ENCODE peak calls at places on chromosomes 16 and 17, in seven cellular contexts. O, H, E, W, P, N and A are unnamed samples.
A peak's percentile ranks its signal among the peaks of the same experiment; 100 is the strongest.

GRCh38 chr16:17380613-17381012 is 90.1 kb downstream of the XYLT1 start:
- DNase-seq in E (peak; percentile 38), N (no peak), P (no peak), W (no peak), H (no peak), O (no peak), A (no peak)

GRCh38 chr17:28755486-28755885 is 11.7 kb downstream of the TRAF4 start:
- DNase-seq in P (no peak), N (no peak), O (no peak), H (no peak), W (no peak), E (peak; percentile 43), A (no peak)

GRCh38 chr17:49450735-49451134 is 36.1 kb upstream of the PHB1 start:
- DNase-seq in O (no peak), P (no peak), N (no peak), H (no peak), E (peak; percentile 35), W (no peak), A (no peak)

GRCh38 chr16:81748476-81749198 is 30.5 kb upstream of the PLCG2 start:
- DNase-seq in H (no peak), N (no peak), E (no peak), P (no peak), W (no peak), O (no peak), A (no peak)

GRCh38 chr17:57256708-57257112 is 387 bp downstream of the MSI2 start:
- DNase-seq in W (no peak), H (peak; percentile 75), N (peak; percentile 24), E (peak; percentile 19), O (no peak), P (no peak), A (no peak)

GRCh38 chr16:84527486-84528269 is 23.2 kb upstream of the MEAK7 start:
- DNase-seq in W (no peak), E (no peak), P (no peak), N (no peak), O (no peak), H (no peak), A (no peak)

GRCh38 chr17:42133461-42134041 is 10.9 kb downstream of the HSPB9 start:
- DNase-seq in O (no peak), N (no peak), E (no peak), H (no peak), P (peak; percentile 80), W (peak; percentile 67), A (no peak)

GRCh38 chr17:51028176-51028863 is 92.3 kb downstream of the SPAG9 start:
- DNase-seq in P (no peak), N (no peak), W (no peak), H (no peak), O (no peak), E (no peak), A (no peak)

GRCh38 chr16:15533386-15533785 is 99.0 kb downstream of the BMERB1 start:
- DNase-seq in H (no peak), O (no peak), P (no peak), E (no peak), N (no peak), W (no peak), A (no peak)

GRCh38 chr16:83933885-83934683 is 19.0 kb upstream of the OSGIN1 start:
- DNase-seq in H (no peak), P (no peak), O (no peak), W (no peak), N (no peak), E (peak; percentile 39), A (no peak)

GRCh38 chr17:39701012-39701783 is 1.3 kb downstream of the ERBB2 start:
- DNase-seq in P (no peak), W (no peak), E (no peak), N (no peak), O (no peak), H (no peak), A (no peak)

GRCh38 chr16:7405166-7405565 is 72.5 kb downstream of the RBFOX1 start:
- DNase-seq in H (no peak), O (no peak), E (no peak), N (no peak), P (no peak), W (no peak), A (no peak)

GRCh38 chr17:62648247-62648953 is 20.9 kb downstream of the MRC2 start:
- DNase-seq in N (no peak), O (no peak), P (no peak), H (peak; percentile 52), E (no peak), W (peak; percentile 75), A (no peak)

GRCh38 chr17:13024033-13024432 is 6.2 kb upstream of the ELAC2 start:
- DNase-seq in O (no peak), H (no peak), N (no peak), W (peak; percentile 49), P (no peak), E (no peak), A (no peak)

GRCh38 chr17:44557653-44558285 is 485 bp downstream of the FZD2 start:
- DNase-seq in N (no peak), W (peak; percentile 19), P (peak; percentile 65), H (peak; percentile 69), O (no peak), E (peak; percentile 69), A (no peak)

GRCh38 chr16:27686926-27687325 is 137.0 kb downstream of the KATNIP start:
- DNase-seq in H (no peak), E (no peak), P (no peak), O (no peak), W (no peak), N (no peak), A (no peak)

GRCh38 chr16:88334517-88335149 is 48.1 kb upstream of the ZNF469 start:
- DNase-seq in P (no peak), N (no peak), H (no peak), E (no peak), O (no peak), W (no peak), A (no peak)

GRCh38 chr16:10521681-10522274 is 58.6 kb downstream of the EMP2 start:
- DNase-seq in O (peak; percentile 52), H (peak; percentile 76), P (peak; percentile 60), N (peak; percentile 79), E (peak; percentile 72), W (peak; percentile 37), A (no peak)

GRCh38 chr16:52446076-52446475 is 100.9 kb downstream of the TOX3 start:
- DNase-seq in H (no peak), E (no peak), P (no peak), O (no peak), W (peak; percentile 81), N (no peak), A (no peak)

GRCh38 chr16:30004424-30004776 is 6.4 kb downstream of the DOC2A start:
- DNase-seq in E (no peak), W (no peak), H (no peak), P (no peak), O (no peak), N (no peak), A (no peak)

GRCh38 chr17:66865151-66865550 is 30.2 kb downstream of the CACNG5 start:
- DNase-seq in O (no peak), E (peak; percentile 20), W (no peak), P (no peak), N (no peak), H (no peak), A (no peak)